ENCODE peak calls at places on chromosomes 6 and 20, in seven cellular contexts. P, K, E, D, O, Q and N are unnamed samples.

GRCh38 chr6:62283828-62284411 is 2.1 kb downstream of the KHDRBS2 start:
- DNase-seq in K (no peak), Q (peak; percentile 55), E (no peak), D (no peak), P (peak; percentile 20), O (no peak), N (no peak)

GRCh38 chr6:146870765-146871164 is 272.0 kb downstream of the ADGB start:
- DNase-seq in K (no peak), D (no peak), O (no peak), P (no peak), Q (no peak), E (no peak), N (no peak)

GRCh38 chr6:160088069-160088773 is 33.4 kb upstream of the SLC22A1 start:
- DNase-seq in O (no peak), K (peak; percentile 65), D (no peak), P (peak; percentile 55), Q (peak; percentile 84), E (peak; percentile 86), N (no peak)

GRCh38 chr6:131062245-131063027 is 609 bp downstream of the EPB41L2 start:
- DNase-seq in O (no peak), K (no peak), Q (no peak), P (no peak), D (peak; percentile 64), E (peak; percentile 67), N (no peak)

GRCh38 chr6:24358219-24358821 is 461 bp upstream of the DCDC2 start:
- DNase-seq in Q (no peak), K (no peak), D (no peak), P (no peak), E (no peak), O (no peak), N (no peak)

GRCh38 chr6:30163090-30163917 is at the start of gene TRIM15:
- DNase-seq in E (no peak), P (no peak), Q (no peak), D (no peak), K (no peak), O (no peak), N (no peak)

GRCh38 chr6:138782243-138782642 is 8.7 kb downstream of the CCDC28A start:
- DNase-seq in D (no peak), K (no peak), E (no peak), P (no peak), Q (no peak), O (no peak), N (no peak)

GRCh38 chr6:169070506-169071176 is 183.0 kb downstream of the THBS2 start:
- DNase-seq in O (peak; percentile 45), E (peak; percentile 97), D (peak; percentile 91), K (peak; percentile 11), Q (peak; percentile 71), P (peak; percentile 88), N (no peak)

GRCh38 chr6:167829513-167829912 is 2.8 kb downstream of the AFDN start:
- DNase-seq in K (no peak), Q (no peak), O (no peak), D (no peak), P (no peak), E (no peak), N (no peak)

GRCh38 chr6:130681028-130681427 is 146.2 kb upstream of the SMLR1 start:
- DNase-seq in P (no peak), D (no peak), K (no peak), E (no peak), O (no peak), Q (no peak), N (no peak)

GRCh38 chr20:51400051-51400926 is 142.2 kb downstream of the NFATC2 start:
- DNase-seq in D (no peak), K (no peak), O (peak; percentile 28), P (no peak), Q (no peak), E (no peak), N (peak; percentile 8)

GRCh38 chr6:108655840-108656650 is 95.3 kb downstream of the FOXO3 start:
- DNase-seq in E (peak; percentile 77), K (no peak), P (no peak), O (no peak), D (no peak), Q (peak; percentile 53), N (no peak)

GRCh38 chr6:90490030-90490429 is 96.8 kb downstream of the MAP3K7 start:
- DNase-seq in Q (no peak), E (no peak), K (no peak), O (no peak), P (no peak), D (no peak), N (no peak)

GRCh38 chr20:18611492-18611891 is 23.6 kb downstream of the DTD1 start:
- DNase-seq in P (no peak), O (no peak), D (no peak), Q (no peak), E (no peak), K (no peak), N (no peak)

GRCh38 chr6:33455051-33455450 is 675 bp downstream of the ZBTB9 start:
- DNase-seq in Q (no peak), K (no peak), E (no peak), P (no peak), D (no peak), O (no peak), N (no peak)

GRCh38 chr6:33453361-33454008 is 891 bp upstream of the ZBTB9 start:
- DNase-seq in Q (no peak), E (no peak), K (no peak), O (no peak), P (no peak), D (no peak), N (no peak)

GRCh38 chr6:33454009-33454946 is at the start of gene ZBTB9:
- DNase-seq in O (peak; percentile 97), K (peak; percentile 97), Q (peak; percentile 96), E (peak; percentile 99), P (peak; percentile 93), D (peak; percentile 97), N (peak; percentile 76)

GRCh38 chr6:33456156-33456555 is 1.8 kb downstream of the ZBTB9 start:
- DNase-seq in D (no peak), E (no peak), Q (no peak), O (no peak), P (no peak), K (no peak), N (no peak)

DNA sequence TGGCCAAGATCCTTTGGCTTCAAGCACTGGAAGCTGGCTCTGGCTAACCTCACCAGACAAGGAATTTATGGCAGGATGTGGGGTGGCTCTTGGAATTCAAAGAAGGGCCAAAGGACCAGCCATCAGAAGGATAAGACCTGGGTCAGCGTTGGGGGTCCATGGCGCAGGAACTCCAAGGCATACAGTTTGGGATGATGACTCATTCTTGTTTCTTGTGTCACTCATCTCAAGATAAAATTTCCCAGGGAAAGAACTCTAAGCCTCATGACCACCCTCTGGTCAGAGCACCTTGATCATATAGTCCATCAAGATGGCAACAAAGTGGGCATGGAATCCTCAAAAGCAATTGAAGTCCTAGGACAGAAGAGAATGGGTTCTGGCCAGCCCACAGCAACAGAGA is 4.8 kb downstream of the ZBTB9 start:
- DNase-seq in K (no peak), Q (no peak), O (no peak), D (no peak), E (no peak), P (no peak), N (no peak)
- H3K27ac ChIP-seq in K (no peak overlapping the region), Q (no peak overlapping the region), O (no peak overlapping the region), D (no peak overlapping the region), E (no peak overlapping the region), P (no peak overlapping the region), N (no peak overlapping the region)

DNA sequence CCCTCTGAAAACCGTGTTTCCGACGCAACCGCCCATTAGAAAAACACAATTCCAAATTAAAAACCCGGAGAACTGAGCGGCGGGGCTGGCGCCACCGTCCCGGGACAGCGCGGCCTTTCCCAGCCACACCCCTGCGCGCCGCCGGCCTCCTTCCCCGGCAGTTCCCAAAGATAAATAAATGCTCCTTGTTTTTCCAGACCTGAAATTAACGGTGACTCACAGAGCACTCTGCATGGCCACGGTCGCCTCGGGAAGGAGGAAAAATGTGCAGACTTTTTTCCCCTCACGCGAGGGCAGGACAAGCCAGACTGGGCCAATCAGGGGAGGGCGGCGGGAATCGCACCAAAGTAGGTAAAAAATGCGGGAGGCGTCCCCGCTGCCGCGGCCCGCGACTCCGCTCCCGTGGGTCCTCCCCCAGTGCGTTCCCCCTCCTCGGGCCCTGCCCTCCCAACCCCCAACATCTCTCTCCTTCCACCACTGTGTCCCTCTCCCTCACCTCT is 853 bp upstream of the DSTN start:
- DNase-seq in O (peak; percentile 90), K (peak; percentile 90), E (peak; percentile 98), P (peak; percentile 98), Q (peak; percentile 77), D (peak; percentile 95), N (no peak)
- TF ChIP-seq POLR2A in O (peak; percentile 71), K (peak; percentile 50), E (peak; percentile 85), P (peak; percentile 32), Q (no peak), D (no peak), N (peak; percentile 38)

GRCh38 chr20:25308083-25308491 is 60.2 kb downstream of the PYGB start:
- DNase-seq in O (no peak), P (no peak), E (peak; percentile 58), Q (no peak), K (no peak), D (peak; percentile 57), N (no peak)

GRCh38 chr20:25309395-25310267 is 61.7 kb downstream of the PYGB start:
- DNase-seq in Q (peak; percentile 47), P (peak; percentile 96), D (peak; percentile 80), K (no peak), O (peak; percentile 52), E (peak; percentile 84), N (no peak)

GRCh38 chr20:25306991-25307903 is 59.4 kb downstream of the PYGB start:
- DNase-seq in K (no peak), Q (no peak), E (peak; percentile 52), P (no peak), D (no peak), O (no peak), N (no peak)

GRCh38 chr20:25310268-25310920 is 62.5 kb downstream of the PYGB start:
- DNase-seq in D (peak; percentile 77), E (peak; percentile 85), Q (peak; percentile 81), P (peak; percentile 95), K (no peak), O (peak; percentile 64), N (peak; percentile 37)

GRCh38 chr20:25308671-25309394 is 60.9 kb downstream of the PYGB start:
- DNase-seq in E (peak; percentile 66), O (peak; percentile 48), Q (no peak), D (peak; percentile 66), P (peak; percentile 85), K (no peak), N (no peak)
- H3K27ac ChIP-seq in E (peak overlapping the region; percentile 73), O (peak overlapping the region; percentile 81), Q (peak overlapping the region; percentile 92), D (peak overlapping the region; percentile 86), P (peak overlapping the region; percentile 98), K (peak overlapping the region; percentile 44), N (peak overlapping the region; percentile 92)

GRCh38 chr20:23130622-23130916 is 44.4 kb upstream of the CD93 start:
- DNase-seq in D (peak; percentile 37), Q (no peak), E (peak; percentile 71), O (no peak), K (no peak), P (no peak), N (no peak)

GRCh38 chr20:23133560-23133998 is 47.5 kb upstream of the CD93 start:
- DNase-seq in O (no peak), P (no peak), K (no peak), Q (no peak), D (no peak), E (peak; percentile 22), N (no peak)

GRCh38 chr20:23131766-23132165 is 45.6 kb upstream of the CD93 start:
- DNase-seq in O (no peak), K (no peak), D (no peak), Q (no peak), P (no peak), E (peak; percentile 28), N (no peak)

GRCh38 chr20:23132293-23132929 is 46.3 kb upstream of the CD93 start:
- DNase-seq in D (peak; percentile 51), Q (no peak), P (no peak), O (no peak), E (peak; percentile 44), K (no peak), N (no peak)

GRCh38 chr20:23132930-23133559 is 46.9 kb upstream of the CD93 start:
- DNase-seq in E (peak; percentile 61), P (no peak), Q (no peak), K (no peak), D (peak; percentile 53), O (peak; percentile 68), N (no peak)
- TF ChIP-seq POLR2A in E (no peak), P (no peak), Q (no peak), K (no peak), D (no peak), O (no peak), N (no peak)